ENCODE peak calls at places on chromosomes 6 and 20, in nine cellular contexts. R, G, J, Y, Q, P, H, I and T are unnamed samples.

GRCh38 chr6:62652692-62653328 is 366.8 kb upstream of the KHDRBS2 start:
- DNase-seq in R (peak), G (no peak), J (no peak), Y (no peak), Q (peak), P (no peak), H (no peak), I (no peak), T (no peak)

GRCh38 chr6:6474170-6474920 is 114.2 kb upstream of the LY86 start:
- DNase-seq in R (no peak), G (no peak), J (no peak), Y (no peak), Q (peak), P (no peak), H (no peak), I (no peak), T (no peak)

GRCh38 chr20:43863821-43864544 is 50.7 kb upstream of the TOX2 start:
- DNase-seq in R (no peak), G (no peak), J (no peak), Y (no peak), Q (no peak), P (no peak), H (no peak), I (no peak), T (no peak)

GRCh38 chr6:7878401-7878964 is 32.1 kb downstream of the TXNDC5 start:
- DNase-seq in R (no peak), G (no peak), J (no peak), Y (no peak), Q (no peak), P (no peak), H (no peak), I (no peak), T (no peak)

GRCh38 chr20:41316009-41316408 is 1.5 kb downstream of the ZHX3 start:
- DNase-seq in R (no peak), G (no peak), J (no peak), Y (no peak), Q (no peak), P (no peak), H (no peak), I (no peak), T (no peak)

GRCh38 chr20:45320948-45321595 is 13.0 kb upstream of the MATN4 start:
- DNase-seq in R (no peak), G (no peak), J (peak), Y (peak), Q (no peak), P (no peak), H (no peak), I (no peak), T (no peak)

GRCh38 chr6:157317129-157317814 is 6.0 kb downstream of the TMEM242 start:
- DNase-seq in R (peak), G (no peak), J (no peak), Y (no peak), Q (no peak), P (no peak), H (no peak), I (peak), T (no peak)

GRCh38 chr6:25401711-25402110 is 122.5 kb downstream of the CARMIL1 start:
- DNase-seq in R (no peak), G (no peak), J (no peak), Y (no peak), Q (no peak), P (no peak), H (no peak), I (no peak), T (no peak)

GRCh38 chr20:37102571-37102970 is 6.8 kb upstream of the RBL1 start:
- DNase-seq in R (no peak), G (no peak), J (no peak), Y (no peak), Q (no peak), P (no peak), H (no peak), I (no peak), T (no peak)

GRCh38 chr6:151180321-151180720 is 59.4 kb upstream of the AKAP12 start:
- DNase-seq in R (no peak), G (no peak), J (no peak), Y (no peak), Q (no peak), P (no peak), H (no peak), I (no peak), T (no peak)

GRCh38 chr6:35024601-35025054 is 116.5 kb downstream of the TCP11 start:
- DNase-seq in R (peak), G (no peak), J (no peak), Y (no peak), Q (peak), P (no peak), H (peak), I (peak), T (no peak)

GRCh38 chr6:14335071-14335470 is 217.5 kb downstream of the CD83 start:
- DNase-seq in R (no peak), G (no peak), J (no peak), Y (no peak), Q (no peak), P (no peak), H (no peak), I (no peak), T (no peak)

GRCh38 chr6:15066433-15067337 is 179.2 kb upstream of the JARID2 start:
- DNase-seq in R (peak), G (no peak), J (peak), Y (no peak), Q (no peak), P (no peak), H (no peak), I (no peak), T (no peak)